ENCODE peak calls at places on chromosomes 1 and 21, in ten cellular contexts. W is IMR-90, J is ovary, M is transverse colon, X is adrenal gland, Z is esophagus squamous epithelium, A is HepG2, B is A549, C is prostate gland, N is K562. E is an unnamed sample.

GRCh38 chr1:101183388-101183699 is 53.5 kb upstream of the S1PR1 start:
- DNase-seq in N (no peak), X (no peak), C (no peak), J (no peak), M (no peak), Z (no peak), B (no peak), W (peak), A (no peak), E (no peak)

GRCh38 chr1:90763930-90764329 is 46.8 kb upstream of the BARHL2 start:
- DNase-seq in N (no peak), B (no peak), M (no peak), J (no peak), A (no peak), Z (no peak), X (no peak), W (no peak), C (no peak), E (no peak)

GRCh38 chr1:53413175-53414001 is 45.8 kb upstream of the DMRTB1 start:
- DNase-seq in N (no peak), C (no peak), X (no peak), J (no peak), M (no peak), B (peak), Z (no peak), A (peak), W (peak), E (no peak)

GRCh38 chr1:206608108-206608698 is 4.1 kb downstream of the EIF2D start:
- DNase-seq in B (peak), C (no peak), N (peak), J (no peak), X (no peak), Z (no peak), M (peak), A (peak), W (peak), E (no peak)

GRCh38 chr1:208757846-208758245 is 513.7 kb upstream of the PLXNA2 start:
- DNase-seq in C (no peak), W (no peak), Z (no peak), M (no peak), X (no peak), N (no peak), B (no peak), J (no peak), A (no peak), E (no peak)

GRCh38 chr1:171636141-171636540 is 14.1 kb downstream of the MYOCOS start:
- DNase-seq in N (no peak), M (no peak), B (no peak), J (no peak), W (no peak), C (no peak), X (no peak), A (no peak), Z (no peak), E (no peak)

GRCh38 chr21:40404319-40404906 is 442.5 kb downstream of the DSCAM start:
- DNase-seq in M (no peak), J (no peak), N (no peak), A (no peak), Z (no peak), C (no peak), W (no peak), X (no peak), B (no peak), E (no peak)

GRCh38 chr21:14353712-14354111 is 29.2 kb downstream of the HSPA13 start:
- DNase-seq in M (no peak), Z (no peak), C (no peak), A (no peak), B (no peak), X (no peak), W (no peak), N (no peak), J (no peak), E (no peak)

GRCh38 chr1:40664167-40664537 is 1.3 kb downstream of the RIMS3 start:
- DNase-seq in W (no peak), B (no peak), N (no peak), C (no peak), A (no peak), Z (no peak), M (no peak), X (no peak), J (no peak), E (no peak)

GRCh38 chr21:45460611-45461368 is 55.8 kb downstream of the COL18A1 start:
- DNase-seq in X (no peak), J (no peak), M (no peak), B (peak), C (no peak), A (peak), N (peak), W (peak), Z (no peak), E (no peak)

GRCh38 chr1:166172106-166172505 is 5.3 kb upstream of the FAM78B start:
- DNase-seq in Z (no peak), A (no peak), J (no peak), B (no peak), W (no peak), N (no peak), X (no peak), M (peak), C (no peak), E (no peak)

GRCh38 chr21:23016617-23017016 is 2018.4 kb downstream of the NCAM2 start:
- DNase-seq in C (no peak), Z (no peak), W (no peak), B (peak), M (no peak), X (no peak), N (peak), A (no peak), J (no peak), E (no peak)

GRCh38 chr1:116841569-116842364 is 67.9 kb upstream of the PTGFRN start:
- DNase-seq in C (no peak), W (no peak), X (no peak), A (no peak), N (no peak), M (no peak), B (no peak), J (no peak), Z (no peak), E (no peak)

GRCh38 chr1:184212649-184213314 is 161.3 kb downstream of the TSEN15 start:
- DNase-seq in W (peak), J (no peak), M (no peak), X (no peak), C (no peak), A (no peak), B (peak), N (no peak), Z (no peak), E (no peak)

GRCh38 chr1:94901841-94902240 is 25.1 kb downstream of the CNN3 start:
- DNase-seq in Z (no peak), X (no peak), C (no peak), J (no peak), M (no peak), W (no peak), A (no peak), B (no peak), N (no peak), E (no peak)

GRCh38 chr1:15426492-15427279 is 11.6 kb upstream of the CTRC start:
- DNase-seq in B (peak), J (peak), W (peak), X (peak), M (peak), A (no peak), C (peak), Z (no peak), N (peak), E (no peak)

GRCh38 chr1:84377480-84378095 is 20.7 kb upstream of the DNASE2B start:
- DNase-seq in A (no peak), X (peak), J (no peak), Z (no peak), W (peak), B (no peak), C (no peak), M (no peak), N (peak), E (no peak)

GRCh38 chr1:210504286-210504685 is 175.6 kb downstream of the HHAT start:
- DNase-seq in J (no peak), C (no peak), N (no peak), Z (no peak), W (no peak), M (no peak), B (no peak), X (no peak), A (no peak), E (no peak)
- TF ChIP-seq POLR2A in J (no peak), C (no peak), N (no peak), Z (no peak), W (no peak), M (no peak), B (no peak), X (no peak), A (no peak), E (no peak)

GRCh38 chr1:2979191-2980072 is 41.8 kb upstream of the ACTRT2 start:
- DNase-seq in W (no peak), Z (no peak), N (no peak), B (no peak), J (no peak), M (no peak), C (no peak), A (no peak), X (no peak), E (peak)
- H3K4me3 ChIP-seq in W (no peak), Z (no peak), N (no peak), B (no peak), J (no peak), M (no peak), C (no peak), A (no peak), X (no peak), E (no peak)

DNA sequence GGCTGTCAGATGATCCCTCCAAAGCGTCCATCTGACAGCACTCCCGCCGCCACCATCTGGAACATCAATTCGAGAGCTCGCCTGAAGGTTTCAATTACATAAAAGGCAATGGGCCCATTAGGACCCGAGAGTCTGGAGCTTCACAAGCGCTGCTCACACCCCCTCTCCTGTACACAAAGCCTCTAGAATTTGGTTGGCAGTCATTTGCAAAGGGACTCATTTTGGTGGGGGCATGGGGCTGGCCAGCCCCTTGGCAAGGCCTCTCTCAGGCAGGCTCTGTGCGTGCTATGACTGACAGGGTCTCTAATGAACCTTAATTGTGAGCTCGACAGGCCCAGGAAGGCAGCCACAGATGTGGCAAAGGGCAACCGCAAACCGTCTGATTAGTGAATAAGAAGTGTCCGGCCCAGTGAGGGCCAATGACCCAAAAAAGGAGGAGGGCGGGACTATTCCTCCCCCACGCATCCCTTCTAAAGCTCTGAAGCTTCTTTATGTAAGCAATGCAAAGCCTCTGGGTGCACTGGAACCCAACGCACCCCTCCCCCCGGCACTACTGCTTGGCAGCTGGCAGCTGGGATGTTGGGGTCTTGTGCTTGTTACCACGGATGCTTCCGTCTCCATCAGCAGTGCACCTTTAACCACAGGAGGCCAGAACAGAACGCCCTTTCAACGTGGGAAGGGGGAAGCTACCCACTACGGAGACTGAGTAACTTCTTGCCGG is 79.4 kb downstream of the CAPZB start:
- DNase-seq in C (no peak), B (no peak), W (peak), J (no peak), X (no peak), A (no peak), M (no peak), N (peak), Z (no peak), E (no peak)
- TF ChIP-seq POLR2A in C (no peak), B (no peak), W (no peak), J (no peak), X (no peak), A (no peak), M (no peak), N (no peak), Z (no peak), E (no peak)

GRCh38 chr1:108830119-108831008 is 26.5 kb downstream of the AKNAD1 start:
- DNase-seq in J (no peak), A (peak), Z (no peak), M (peak), C (peak), W (peak), B (peak), X (peak), N (peak), E (peak)
- H3K4me3 ChIP-seq in J (no peak), A (no peak), Z (peak), M (no peak), C (no peak), W (peak), B (peak), X (no peak), N (no peak), E (peak)

GRCh38 chr1:150551049-150551783 is 2.0 kb downstream of the ADAMTSL4 start:
- DNase-seq in C (no peak), X (no peak), W (no peak), N (no peak), A (no peak), M (peak), B (no peak), Z (no peak), J (no peak), E (peak)
- TF ChIP-seq POLR2A in C (no peak), X (no peak), W (no peak), N (no peak), A (no peak), M (no peak), B (no peak), Z (no peak), J (no peak), E (no peak)

GRCh38 chr1:20684050-20684620 is 23.0 kb upstream of the DDOST start:
- DNase-seq in X (no peak), A (no peak), B (no peak), M (no peak), C (no peak), J (no peak), Z (no peak), N (no peak), W (no peak), E (peak)
- H3K4me3 ChIP-seq in X (no peak), A (no peak), B (no peak), M (no peak), C (no peak), J (no peak), Z (peak), N (no peak), W (no peak), E (peak)

DNA sequence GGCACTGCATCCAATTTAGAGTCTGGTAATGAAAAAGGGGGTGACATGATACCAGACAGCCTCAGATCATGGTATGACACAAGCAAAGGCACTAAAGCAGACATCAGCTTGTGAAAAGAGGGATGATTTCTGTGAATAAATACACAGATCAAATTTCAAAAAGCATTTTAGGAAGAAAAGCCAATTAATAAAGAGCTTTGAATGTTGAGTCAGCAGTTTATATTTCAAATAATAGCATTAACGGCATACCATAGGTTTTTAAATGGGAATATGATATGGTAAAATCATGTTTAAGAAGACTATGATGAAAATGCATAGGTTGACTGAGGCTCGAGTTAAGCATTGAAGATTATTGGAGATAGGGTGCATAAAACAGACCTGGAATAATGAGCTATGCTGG is 13.5 kb downstream of the KCNT2 start:
- DNase-seq in N (no peak), B (no peak), X (no peak), M (no peak), Z (no peak), J (no peak), C (no peak), A (no peak), W (no peak), E (no peak)
- TF ChIP-seq POLR2A in N (no peak), B (no peak), X (no peak), M (no peak), Z (no peak), J (no peak), C (no peak), A (no peak), W (no peak), E (no peak)

DNA sequence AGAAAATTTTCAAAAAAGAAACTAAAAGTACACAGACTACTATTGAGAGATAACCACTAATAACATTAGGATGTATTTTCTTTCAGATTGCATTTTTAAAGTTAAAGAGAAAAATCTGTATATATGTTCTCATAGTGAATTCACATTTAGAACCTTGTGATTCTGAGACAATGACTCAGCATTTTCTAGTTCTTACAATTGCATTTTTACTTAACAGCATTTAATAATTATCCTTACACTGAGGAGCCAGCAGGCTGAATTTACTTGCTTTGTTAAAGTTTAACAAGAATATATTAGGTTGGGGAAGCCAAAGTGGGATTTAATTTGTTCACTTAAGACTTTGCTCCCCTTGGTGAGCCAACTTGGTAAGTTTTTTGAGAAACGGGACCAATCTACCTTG is 4.5 kb downstream of the PATJ start:
- DNase-seq in W (peak), N (peak), Z (no peak), B (peak), A (no peak), J (no peak), X (no peak), M (no peak), C (no peak), E (no peak)
- H3K4me3 ChIP-seq in W (no peak), N (no peak), Z (no peak), B (no peak), A (no peak), J (no peak), X (no peak), M (no peak), C (no peak), E (no peak)

E was measured in heart left ventricle.